ENCODE peak calls at places on chromosomes 7 and 10, in seven cellular contexts. One of them, this sample, is unnamed.
A peak's percentile ranks its signal among the peaks of the same experiment; 100 is the strongest.

GRCh38 chr10:18400911-18401260 is 250.5 kb downstream of the NSUN6 start:
- DNase-seq in HCT116: no peak
- DNase-seq in T-helper 17 cell: no peak
- DNase-seq in heart left ventricle: peak; percentile 40
- DNase-seq in stimulated activated CD8-positive, alpha-beta memory T cell treated with anti-CD3 and anti-CD28 coated beads, Interleukin-2, amount 100 ng/mL, for 1 hour: no peak
- DNase-seq in esophagus muscularis mucosa: no peak
- DNase-seq in astrocyte of the spinal cord: no peak
- DNase-seq in this sample: peak; percentile 41

GRCh38 chr10:87635498-87636312 is 24.0 kb upstream of the PAPSS2 start:
- DNase-seq in HCT116: peak; percentile 61
- DNase-seq in T-helper 17 cell: no peak
- DNase-seq in heart left ventricle: no peak
- DNase-seq in stimulated activated CD8-positive, alpha-beta memory T cell treated with anti-CD3 and anti-CD28 coated beads, Interleukin-2, amount 100 ng/mL, for 1 hour: no peak
- DNase-seq in esophagus muscularis mucosa: peak; percentile 82
- DNase-seq in astrocyte of the spinal cord: peak; percentile 62
- DNase-seq in this sample: no peak

GRCh38 chr7:26624431-26624830 is 240.0 kb downstream of the SKAP2 start:
- DNase-seq in HCT116: no peak
- DNase-seq in T-helper 17 cell: no peak
- DNase-seq in heart left ventricle: no peak
- DNase-seq in stimulated activated CD8-positive, alpha-beta memory T cell treated with anti-CD3 and anti-CD28 coated beads, Interleukin-2, amount 100 ng/mL, for 1 hour: no peak
- DNase-seq in esophagus muscularis mucosa: no peak
- DNase-seq in astrocyte of the spinal cord: no peak
- DNase-seq in this sample: no peak

GRCh38 chr7:30841801-30842541 is 69.7 kb upstream of the AQP1 start:
- DNase-seq in HCT116: no peak
- DNase-seq in T-helper 17 cell: no peak
- DNase-seq in heart left ventricle: no peak
- DNase-seq in stimulated activated CD8-positive, alpha-beta memory T cell treated with anti-CD3 and anti-CD28 coated beads, Interleukin-2, amount 100 ng/mL, for 1 hour: no peak
- DNase-seq in esophagus muscularis mucosa: no peak
- DNase-seq in astrocyte of the spinal cord: no peak
- DNase-seq in this sample: no peak

GRCh38 chr10:17675638-17676037 is 31.7 kb downstream of the STAM start:
- DNase-seq in HCT116: no peak
- DNase-seq in T-helper 17 cell: no peak
- DNase-seq in heart left ventricle: no peak
- DNase-seq in stimulated activated CD8-positive, alpha-beta memory T cell treated with anti-CD3 and anti-CD28 coated beads, Interleukin-2, amount 100 ng/mL, for 1 hour: no peak
- DNase-seq in esophagus muscularis mucosa: no peak
- DNase-seq in astrocyte of the spinal cord: no peak
- DNase-seq in this sample: no peak

GRCh38 chr10:21496285-21497176 is 29.0 kb downstream of the SKIDA1 start:
- DNase-seq in HCT116: no peak
- DNase-seq in T-helper 17 cell: peak; percentile 41
- DNase-seq in heart left ventricle: peak; percentile 57
- DNase-seq in stimulated activated CD8-positive, alpha-beta memory T cell treated with anti-CD3 and anti-CD28 coated beads, Interleukin-2, amount 100 ng/mL, for 1 hour: no peak
- DNase-seq in esophagus muscularis mucosa: no peak
- DNase-seq in astrocyte of the spinal cord: peak; percentile 37
- DNase-seq in this sample: peak; percentile 47

GRCh38 chr7:158373761-158374545 is 213.7 kb downstream of the PTPRN2 start:
- DNase-seq in HCT116: no peak
- DNase-seq in T-helper 17 cell: no peak
- DNase-seq in heart left ventricle: no peak
- DNase-seq in stimulated activated CD8-positive, alpha-beta memory T cell treated with anti-CD3 and anti-CD28 coated beads, Interleukin-2, amount 100 ng/mL, for 1 hour: no peak
- DNase-seq in esophagus muscularis mucosa: no peak
- DNase-seq in astrocyte of the spinal cord: no peak
- DNase-seq in this sample: no peak

GRCh38 chr7:74305987-74306736 is 17.0 kb downstream of the CLIP2 start:
- DNase-seq in HCT116: no peak
- DNase-seq in T-helper 17 cell: no peak
- DNase-seq in heart left ventricle: no peak
- DNase-seq in stimulated activated CD8-positive, alpha-beta memory T cell treated with anti-CD3 and anti-CD28 coated beads, Interleukin-2, amount 100 ng/mL, for 1 hour: no peak
- DNase-seq in esophagus muscularis mucosa: no peak
- DNase-seq in astrocyte of the spinal cord: no peak
- DNase-seq in this sample: no peak

GRCh38 chr10:78804356-78805032 is 264.3 kb upstream of the ZMIZ1 start:
- DNase-seq in HCT116: no peak
- DNase-seq in T-helper 17 cell: no peak
- DNase-seq in heart left ventricle: peak; percentile 79
- DNase-seq in stimulated activated CD8-positive, alpha-beta memory T cell treated with anti-CD3 and anti-CD28 coated beads, Interleukin-2, amount 100 ng/mL, for 1 hour: no peak
- DNase-seq in esophagus muscularis mucosa: no peak
- DNase-seq in astrocyte of the spinal cord: no peak
- DNase-seq in this sample: no peak

GRCh38 chr10:117543245-117543998 is 876 bp downstream of the EMX2 start:
- DNase-seq in HCT116: no peak
- DNase-seq in T-helper 17 cell: no peak
- DNase-seq in heart left ventricle: no peak
- DNase-seq in stimulated activated CD8-positive, alpha-beta memory T cell treated with anti-CD3 and anti-CD28 coated beads, Interleukin-2, amount 100 ng/mL, for 1 hour: no peak
- DNase-seq in esophagus muscularis mucosa: no peak
- DNase-seq in astrocyte of the spinal cord: no peak
- DNase-seq in this sample: no peak

GRCh38 chr10:101001225-101002035 is 1.8 kb downstream of the LZTS2 start:
- DNase-seq in HCT116: no peak
- DNase-seq in T-helper 17 cell: no peak
- DNase-seq in heart left ventricle: peak; percentile 95
- DNase-seq in stimulated activated CD8-positive, alpha-beta memory T cell treated with anti-CD3 and anti-CD28 coated beads, Interleukin-2, amount 100 ng/mL, for 1 hour: no peak
- DNase-seq in esophagus muscularis mucosa: peak; percentile 97
- DNase-seq in astrocyte of the spinal cord: peak; percentile 91
- DNase-seq in this sample: peak; percentile 79

GRCh38 chr7:80439894-80440811 is 71.7 kb downstream of the GNAT3 start:
- DNase-seq in HCT116: no peak
- DNase-seq in T-helper 17 cell: no peak
- DNase-seq in heart left ventricle: no peak
- DNase-seq in stimulated activated CD8-positive, alpha-beta memory T cell treated with anti-CD3 and anti-CD28 coated beads, Interleukin-2, amount 100 ng/mL, for 1 hour: no peak
- DNase-seq in esophagus muscularis mucosa: no peak
- DNase-seq in astrocyte of the spinal cord: peak; percentile 67
- DNase-seq in this sample: no peak

GRCh38 chr7:102320601-102321350 is 34.1 kb downstream of the SH2B2 start:
- DNase-seq in HCT116: no peak
- DNase-seq in T-helper 17 cell: no peak
- DNase-seq in heart left ventricle: no peak
- DNase-seq in stimulated activated CD8-positive, alpha-beta memory T cell treated with anti-CD3 and anti-CD28 coated beads, Interleukin-2, amount 100 ng/mL, for 1 hour: no peak
- DNase-seq in esophagus muscularis mucosa: no peak
- DNase-seq in astrocyte of the spinal cord: no peak
- DNase-seq in this sample: no peak

GRCh38 chr7:342681-343216 is 52.8 kb downstream of the FOXL3 start:
- DNase-seq in HCT116: no peak
- DNase-seq in T-helper 17 cell: no peak
- DNase-seq in heart left ventricle: no peak
- DNase-seq in stimulated activated CD8-positive, alpha-beta memory T cell treated with anti-CD3 and anti-CD28 coated beads, Interleukin-2, amount 100 ng/mL, for 1 hour: no peak
- DNase-seq in esophagus muscularis mucosa: no peak
- DNase-seq in astrocyte of the spinal cord: no peak
- DNase-seq in this sample: no peak

GRCh38 chr10:73973427-73973826 is 24.5 kb upstream of the VCL start:
- DNase-seq in HCT116: no peak
- DNase-seq in T-helper 17 cell: no peak
- DNase-seq in heart left ventricle: no peak
- DNase-seq in stimulated activated CD8-positive, alpha-beta memory T cell treated with anti-CD3 and anti-CD28 coated beads, Interleukin-2, amount 100 ng/mL, for 1 hour: no peak
- DNase-seq in esophagus muscularis mucosa: no peak
- DNase-seq in astrocyte of the spinal cord: no peak
- DNase-seq in this sample: no peak

GRCh38 chr7:149414745-149415390 is 46.0 kb downstream of the ZNF777 start:
- DNase-seq in HCT116: no peak
- DNase-seq in T-helper 17 cell: peak; percentile 48
- DNase-seq in heart left ventricle: peak; percentile 65
- DNase-seq in stimulated activated CD8-positive, alpha-beta memory T cell treated with anti-CD3 and anti-CD28 coated beads, Interleukin-2, amount 100 ng/mL, for 1 hour: no peak
- DNase-seq in esophagus muscularis mucosa: peak; percentile 91
- DNase-seq in astrocyte of the spinal cord: peak; percentile 81
- DNase-seq in this sample: peak; percentile 30

GRCh38 chr7:115782716-115783460 is 247.7 kb downstream of the TFEC start:
- DNase-seq in HCT116: no peak
- DNase-seq in T-helper 17 cell: no peak
- DNase-seq in heart left ventricle: no peak
- DNase-seq in stimulated activated CD8-positive, alpha-beta memory T cell treated with anti-CD3 and anti-CD28 coated beads, Interleukin-2, amount 100 ng/mL, for 1 hour: no peak
- DNase-seq in esophagus muscularis mucosa: no peak
- DNase-seq in astrocyte of the spinal cord: peak; percentile 26
- DNase-seq in this sample: no peak

GRCh38 chr10:28859791-28860190 is 182.5 kb downstream of the BAMBI start:
- DNase-seq in HCT116: no peak
- DNase-seq in T-helper 17 cell: no peak
- DNase-seq in heart left ventricle: no peak
- DNase-seq in stimulated activated CD8-positive, alpha-beta memory T cell treated with anti-CD3 and anti-CD28 coated beads, Interleukin-2, amount 100 ng/mL, for 1 hour: no peak
- DNase-seq in esophagus muscularis mucosa: no peak
- DNase-seq in astrocyte of the spinal cord: no peak
- DNase-seq in this sample: no peak

GRCh38 chr7:117597755-117598154 is 117.9 kb downstream of the CFTR start:
- DNase-seq in HCT116: no peak
- DNase-seq in T-helper 17 cell: no peak
- DNase-seq in heart left ventricle: no peak
- DNase-seq in stimulated activated CD8-positive, alpha-beta memory T cell treated with anti-CD3 and anti-CD28 coated beads, Interleukin-2, amount 100 ng/mL, for 1 hour: no peak
- DNase-seq in esophagus muscularis mucosa: no peak
- DNase-seq in astrocyte of the spinal cord: no peak
- DNase-seq in this sample: no peak

GRCh38 chr7:17367502-17367901 is 69.0 kb downstream of the AHR start:
- DNase-seq in HCT116: no peak
- DNase-seq in T-helper 17 cell: no peak
- DNase-seq in heart left ventricle: no peak
- DNase-seq in stimulated activated CD8-positive, alpha-beta memory T cell treated with anti-CD3 and anti-CD28 coated beads, Interleukin-2, amount 100 ng/mL, for 1 hour: no peak
- DNase-seq in esophagus muscularis mucosa: no peak
- DNase-seq in astrocyte of the spinal cord: peak; percentile 33
- DNase-seq in this sample: no peak

GRCh38 chr7:147296201-147296600 is 1179.6 kb downstream of the CNTNAP2 start:
- DNase-seq in HCT116: no peak
- DNase-seq in T-helper 17 cell: no peak
- DNase-seq in heart left ventricle: no peak
- DNase-seq in stimulated activated CD8-positive, alpha-beta memory T cell treated with anti-CD3 and anti-CD28 coated beads, Interleukin-2, amount 100 ng/mL, for 1 hour: no peak
- DNase-seq in esophagus muscularis mucosa: no peak
- DNase-seq in astrocyte of the spinal cord: no peak
- DNase-seq in this sample: no peak

GRCh38 chr7:132183822-132184380 is 392.4 kb downstream of the PLXNA4 start:
- DNase-seq in HCT116: no peak
- DNase-seq in T-helper 17 cell: no peak
- DNase-seq in heart left ventricle: no peak
- DNase-seq in stimulated activated CD8-positive, alpha-beta memory T cell treated with anti-CD3 and anti-CD28 coated beads, Interleukin-2, amount 100 ng/mL, for 1 hour: no peak
- DNase-seq in esophagus muscularis mucosa: no peak
- DNase-seq in astrocyte of the spinal cord: no peak
- DNase-seq in this sample: no peak

GRCh38 chr7:13981070-13981469 is 8.4 kb downstream of the ETV1 start:
- DNase-seq in HCT116: peak; percentile 86
- DNase-seq in T-helper 17 cell: no peak
- DNase-seq in heart left ventricle: peak; percentile 43
- DNase-seq in stimulated activated CD8-positive, alpha-beta memory T cell treated with anti-CD3 and anti-CD28 coated beads, Interleukin-2, amount 100 ng/mL, for 1 hour: no peak
- DNase-seq in esophagus muscularis mucosa: no peak
- DNase-seq in astrocyte of the spinal cord: peak; percentile 98
- DNase-seq in this sample: peak; percentile 71

GRCh38 chr10:78028438-78029293 is 649 bp downstream of the POLR3A start:
- DNase-seq in HCT116: no peak
- DNase-seq in T-helper 17 cell: peak; percentile 11
- DNase-seq in heart left ventricle: no peak
- DNase-seq in stimulated activated CD8-positive, alpha-beta memory T cell treated with anti-CD3 and anti-CD28 coated beads, Interleukin-2, amount 100 ng/mL, for 1 hour: no peak
- DNase-seq in esophagus muscularis mucosa: no peak
- DNase-seq in astrocyte of the spinal cord: peak; percentile 61
- DNase-seq in this sample: no peak

GRCh38 chr10:108465871-108466641 is 1301.5 kb upstream of the SORCS1 start:
- DNase-seq in HCT116: no peak
- DNase-seq in T-helper 17 cell: no peak
- DNase-seq in heart left ventricle: peak; percentile 30
- DNase-seq in stimulated activated CD8-positive, alpha-beta memory T cell treated with anti-CD3 and anti-CD28 coated beads, Interleukin-2, amount 100 ng/mL, for 1 hour: no peak
- DNase-seq in esophagus muscularis mucosa: no peak
- DNase-seq in astrocyte of the spinal cord: peak; percentile 7
- DNase-seq in this sample: peak; percentile 30

GRCh38 chr10:126247454-126247975 is 140.8 kb downstream of the ADAM12 start:
- DNase-seq in HCT116: no peak
- DNase-seq in T-helper 17 cell: no peak
- DNase-seq in heart left ventricle: peak; percentile 79
- DNase-seq in stimulated activated CD8-positive, alpha-beta memory T cell treated with anti-CD3 and anti-CD28 coated beads, Interleukin-2, amount 100 ng/mL, for 1 hour: no peak
- DNase-seq in esophagus muscularis mucosa: no peak
- DNase-seq in astrocyte of the spinal cord: peak; percentile 100
- DNase-seq in this sample: peak; percentile 32

GRCh38 chr10:62018141-62018911 is 116.8 kb downstream of the ARID5B start:
- DNase-seq in HCT116: no peak
- DNase-seq in T-helper 17 cell: no peak
- DNase-seq in heart left ventricle: no peak
- DNase-seq in stimulated activated CD8-positive, alpha-beta memory T cell treated with anti-CD3 and anti-CD28 coated beads, Interleukin-2, amount 100 ng/mL, for 1 hour: no peak
- DNase-seq in esophagus muscularis mucosa: no peak
- DNase-seq in astrocyte of the spinal cord: no peak
- DNase-seq in this sample: no peak

GRCh38 chr7:56092789-56093531 is at the start of gene PHKG1:
- DNase-seq in HCT116: no peak
- DNase-seq in T-helper 17 cell: no peak
- DNase-seq in heart left ventricle: peak; percentile 90
- DNase-seq in stimulated activated CD8-positive, alpha-beta memory T cell treated with anti-CD3 and anti-CD28 coated beads, Interleukin-2, amount 100 ng/mL, for 1 hour: no peak
- DNase-seq in esophagus muscularis mucosa: peak; percentile 93
- DNase-seq in astrocyte of the spinal cord: peak; percentile 91
- DNase-seq in this sample: peak; percentile 61

This sample was measured in colonic mucosa.